ENCODE peak calls at places on chromosomes 13 and 19, in four cellular contexts. C, Q, R and A are unnamed samples.

GRCh38 chr13:53010374-53011105 is 18.1 kb upstream of the OLFM4 start:
- DNase-seq in Q (peak), C (no peak), R (no peak), A (no peak)

GRCh38 chr19:42199440-42200115 is 17.9 kb downstream of the DEDD2 start:
- DNase-seq in C (no peak), R (no peak), Q (peak), A (no peak)

GRCh38 chr13:109784590-109785140 is 1.7 kb downstream of the IRS2 start:
- DNase-seq in Q (peak), R (peak), C (peak), A (peak)

GRCh38 chr19:50341091-50341564 is 12.0 kb upstream of the KCNC3 start:
- DNase-seq in Q (no peak), C (no peak), R (no peak), A (no peak)

GRCh38 chr19:3762130-3762473 is 380 bp upstream of the MRPL54 start:
- DNase-seq in C (no peak), Q (no peak), R (no peak), A (no peak)

GRCh38 chr13:90430127-90430526 is 917.4 kb upstream of the MIR17HG start:
- DNase-seq in Q (no peak), C (no peak), R (no peak), A (no peak)

GRCh38 chr19:11848200-11848593 is 329 bp upstream of the ZNF439 start:
- DNase-seq in R (no peak), C (no peak), Q (no peak), A (no peak)

GRCh38 chr19:5200844-5201243 is 139.8 kb downstream of the PTPRS start:
- DNase-seq in C (no peak), R (no peak), Q (no peak), A (no peak)

GRCh38 chr19:13573268-13573667 is 67.0 kb upstream of the CACNA1A start:
- DNase-seq in Q (no peak), R (no peak), C (no peak), A (no peak)

GRCh38 chr19:15091918-15092753 is 10.1 kb downstream of the OR1I1 start:
- DNase-seq in C (no peak), R (peak), Q (peak), A (no peak)

GRCh38 chr19:12695090-12695489 is 1.3 kb downstream of the FBXW9 start:
- DNase-seq in Q (no peak), R (no peak), C (no peak), A (no peak)

GRCh38 chr19:8109890-8110662 is 39.3 kb downstream of the FBN3 start:
- DNase-seq in C (no peak), R (no peak), Q (no peak), A (no peak)

GRCh38 chr13:33640832-33641231 is 177.1 kb upstream of the RFC3 start:
- DNase-seq in Q (peak), R (no peak), C (no peak), A (no peak)

GRCh38 chr13:62320129-62320724 is 904.6 kb upstream of the PCDH20 start:
- DNase-seq in Q (peak), C (no peak), R (no peak), A (no peak)

GRCh38 chr19:39247701-39248664 is 673 bp downstream of the IFNL4 start:
- DNase-seq in Q (peak), R (no peak), C (no peak), A (no peak)

GRCh38 chr13:27131202-27131623 is 40.4 kb downstream of the USP12 start:
- DNase-seq in Q (peak), R (no peak), C (no peak), A (no peak)

GRCh38 chr13:111907341-111907880 is 159.5 kb upstream of the SOX1 start:
- DNase-seq in R (no peak), C (no peak), Q (no peak), A (no peak)